ENCODE peak calls at places on chromosomes 2 and 18, in six cellular contexts. F is hippocampal formation, S is B cell, N is astrocyte of the spinal cord, V is NCI-H2081, K is activated T-cell treated with anti-CD3 and anti-CD28 coated beads for 24 hours. O is an unnamed sample.

GRCh38 chr2:177529166-177529565 is 136.6 kb downstream of the AGPS start:
- DNase-seq in F (no peak), S (no peak), N (no peak), V (no peak), K (no peak), O (no peak)

GRCh38 chr18:7662866-7663265 is 95.8 kb downstream of the PTPRM start:
- DNase-seq in F (no peak), S (no peak), N (no peak), V (no peak), K (no peak), O (no peak)

GRCh38 chr2:17578466-17578928 is 38.0 kb downstream of the VSNL1 start:
- DNase-seq in F (no peak), S (no peak), N (no peak), V (peak; percentile 71), K (no peak), O (no peak)

GRCh38 chr2:76953733-76954347 is 568.3 kb downstream of the LRRTM4 start:
- DNase-seq in F (peak; percentile 40), S (peak; percentile 1), N (peak; percentile 56), V (peak; percentile 84), K (no peak), O (no peak)

GRCh38 chr18:8623549-8624106 is 14.4 kb downstream of the RAB12 start:
- DNase-seq in F (no peak), S (peak; percentile 26), N (no peak), V (peak; percentile 30), K (no peak), O (no peak)

GRCh38 chr2:70084973-70085710 is 2.1 kb upstream of the PCBP1 start:
- DNase-seq in F (no peak), S (peak; percentile 62), N (no peak), V (peak; percentile 68), K (peak; percentile 45), O (no peak)

GRCh38 chr2:221254281-221254680 is 317.8 kb downstream of the EPHA4 start:
- DNase-seq in F (no peak), S (no peak), N (no peak), V (no peak), K (no peak), O (no peak)

GRCh38 chr2:37802106-37802791 is 122.8 kb upstream of the RMDN2 start:
- DNase-seq in F (no peak), S (no peak), N (no peak), V (no peak), K (no peak), O (no peak)

GRCh38 chr2:160332318-160332717 is 132.2 kb upstream of the ITGB6 start:
- DNase-seq in F (peak; percentile 17), S (no peak), N (peak; percentile 35), V (no peak), K (no peak), O (no peak)

GRCh38 chr2:158664987-158665386 is 130.1 kb upstream of the DAPL1 start:
- DNase-seq in F (no peak), S (no peak), N (no peak), V (no peak), K (no peak), O (no peak)

GRCh38 chr2:33342171-33342570 is 134.3 kb upstream of the RASGRP3 start:
- DNase-seq in F (no peak), S (no peak), N (no peak), V (no peak), K (no peak), O (no peak)

GRCh38 chr2:199463708-199464613 is 6.2 kb upstream of the SATB2 start:
- DNase-seq in F (no peak), S (no peak), N (no peak), V (no peak), K (no peak), O (peak; percentile 52)

GRCh38 chr18:63160172-63160995 is 159.2 kb downstream of the BCL2 start:
- DNase-seq in F (no peak), S (peak; percentile 67), N (no peak), V (no peak), K (no peak), O (no peak)

GRCh38 chr2:46942891-46943626 is 27.5 kb upstream of the MCFD2 start:
- DNase-seq in F (no peak), S (no peak), N (no peak), V (no peak), K (no peak), O (no peak)

GRCh38 chr2:95337829-95338228 is 40.7 kb downstream of the KCNIP3 start:
- DNase-seq in F (no peak), S (no peak), N (no peak), V (no peak), K (no peak), O (no peak)

GRCh38 chr2:239201531-239201876 is 199.3 kb downstream of the HDAC4 start:
- DNase-seq in F (no peak), S (no peak), N (no peak), V (no peak), K (no peak), O (peak; percentile 53)

GRCh38 chr18:8741524-8741923 is 36.2 kb downstream of the MTCL1 start:
- DNase-seq in F (no peak), S (no peak), N (no peak), V (peak; percentile 72), K (no peak), O (no peak)

GRCh38 chr2:232960862-232961261 is 52.2 kb downstream of the NGEF start:
- DNase-seq in F (no peak), S (no peak), N (no peak), V (no peak), K (no peak), O (no peak)

GRCh38 chr2:235463893-235464292 is 29.9 kb upstream of the AGAP1 start:
- DNase-seq in F (no peak), S (no peak), N (no peak), V (no peak), K (no peak), O (no peak)

GRCh38 chr2:173048901-173049661 is 26.6 kb upstream of the MAP3K20 start:
- DNase-seq in F (no peak), S (no peak), N (peak; percentile 98), V (peak; percentile 12), K (peak; percentile 24), O (no peak)

GRCh38 chr18:56127322-56128099 is 510.9 kb downstream of the TXNL1 start:
- DNase-seq in F (no peak), S (no peak), N (no peak), V (no peak), K (no peak), O (no peak)

GRCh38 chr18:48749768-48750167 is 201.0 kb downstream of the SMAD7 start:
- DNase-seq in F (no peak), S (no peak), N (peak; percentile 53), V (no peak), K (no peak), O (no peak)

GRCh38 chr2:240278661-240279060 is 138.2 kb upstream of the OTOS start:
- DNase-seq in F (no peak), S (no peak), N (no peak), V (no peak), K (no peak), O (no peak)

GRCh38 chr2:230335864-230336506 is 9.0 kb downstream of the SP140L start:
- DNase-seq in F (no peak), S (no peak), N (no peak), V (no peak), K (no peak), O (no peak)

O was measured in dorsolateral prefrontal cortex.